ENCODE peak calls at places on chromosomes 7 and 10, in eight cellular contexts. P is cardiac muscle cell, F is adrenal gland, K is mucosa of descending colon, Y is right atrium auricular region, C is PC-3, Q is fibroblast of the aortic adventitia, J is AG09319. B is an unnamed sample.

GRCh38 chr10:102450374-102451104 is 804 bp downstream of the C10orf95 start:
- DNase-seq in P (peak; percentile 84), F (peak; percentile 82), K (peak; percentile 92), Y (peak; percentile 73), C (peak; percentile 82), Q (peak; percentile 61), J (no peak), B (no peak)

GRCh38 chr7:65953890-65954289 is 28.1 kb downstream of the GUSB start:
- DNase-seq in P (no peak), F (no peak), K (no peak), Y (peak; percentile 28), C (no peak), Q (no peak), J (no peak), B (no peak)

GRCh38 chr10:131114846-131115245 is 196.7 kb downstream of the TCERG1L start:
- DNase-seq in P (no peak), F (no peak), K (no peak), Y (no peak), C (no peak), Q (no peak), J (no peak), B (no peak)

GRCh38 chr10:127100983-127101615 is 95.3 kb downstream of the INSYN2A start:
- DNase-seq in P (no peak), F (no peak), K (no peak), Y (no peak), C (no peak), Q (no peak), J (no peak), B (no peak)

GRCh38 chr7:149414745-149415390 is 46.0 kb downstream of the ZNF777 start:
- DNase-seq in P (peak; percentile 84), F (peak; percentile 54), K (peak; percentile 51), Y (peak; percentile 84), C (no peak), Q (peak; percentile 61), J (peak; percentile 27), B (no peak)

GRCh38 chr7:1192171-1192676 is 32.2 kb upstream of the ZFAND2A start:
- DNase-seq in P (peak; percentile 92), F (no peak), K (no peak), Y (no peak), C (peak; percentile 76), Q (peak; percentile 69), J (peak; percentile 16), B (no peak)

GRCh38 chr7:29287366-29287765 is 92.8 kb downstream of the CHN2 start:
- DNase-seq in P (peak; percentile 84), F (no peak), K (no peak), Y (no peak), C (peak; percentile 90), Q (peak; percentile 95), J (peak; percentile 10), B (no peak)

GRCh38 chr7:158971214-158971613 is 114.9 kb downstream of the DYNC2I1 start:
- DNase-seq in P (no peak), F (no peak), K (no peak), Y (no peak), C (no peak), Q (no peak), J (no peak), B (no peak)

GRCh38 chr7:106870983-106871410 is 5.9 kb downstream of the PIK3CG start:
- DNase-seq in P (peak; percentile 14), F (no peak), K (no peak), Y (no peak), C (no peak), Q (no peak), J (no peak), B (no peak)

GRCh38 chr7:51295435-51296269 is 21.0 kb downstream of the COBL start:
- DNase-seq in P (no peak), F (no peak), K (no peak), Y (no peak), C (peak; percentile 48), Q (no peak), J (no peak), B (no peak)

GRCh38 chr7:125136341-125136740 is 206.7 kb upstream of the POT1 start:
- DNase-seq in P (no peak), F (no peak), K (no peak), Y (no peak), C (peak; percentile 23), Q (no peak), J (no peak), B (no peak)

GRCh38 chr7:391411-391951 is 101.5 kb downstream of the FOXL3 start:
- DNase-seq in P (no peak), F (no peak), K (no peak), Y (no peak), C (no peak), Q (no peak), J (no peak), B (no peak)

GRCh38 chr7:50838675-50839377 is 56.1 kb upstream of the GRB10 start:
- DNase-seq in P (peak; percentile 67), F (peak; percentile 72), K (no peak), Y (peak; percentile 85), C (peak; percentile 87), Q (peak; percentile 91), J (peak; percentile 7), B (no peak)

GRCh38 chr10:132302911-132303310 is 4.8 kb downstream of the STK32C start:
- DNase-seq in P (no peak), F (no peak), K (peak; percentile 4), Y (no peak), C (no peak), Q (no peak), J (no peak), B (no peak)

GRCh38 chr7:54538122-54538521 is 4.1 kb upstream of the VSTM2A start:
- DNase-seq in P (no peak), F (no peak), K (no peak), Y (no peak), C (no peak), Q (no peak), J (no peak), B (no peak)

GRCh38 chr7:65438593-65438992 is 64.9 kb downstream of the ZNF92 start:
- DNase-seq in P (peak; percentile 88), F (peak; percentile 52), K (no peak), Y (no peak), C (peak; percentile 92), Q (peak; percentile 96), J (peak; percentile 7), B (no peak)

DNA sequence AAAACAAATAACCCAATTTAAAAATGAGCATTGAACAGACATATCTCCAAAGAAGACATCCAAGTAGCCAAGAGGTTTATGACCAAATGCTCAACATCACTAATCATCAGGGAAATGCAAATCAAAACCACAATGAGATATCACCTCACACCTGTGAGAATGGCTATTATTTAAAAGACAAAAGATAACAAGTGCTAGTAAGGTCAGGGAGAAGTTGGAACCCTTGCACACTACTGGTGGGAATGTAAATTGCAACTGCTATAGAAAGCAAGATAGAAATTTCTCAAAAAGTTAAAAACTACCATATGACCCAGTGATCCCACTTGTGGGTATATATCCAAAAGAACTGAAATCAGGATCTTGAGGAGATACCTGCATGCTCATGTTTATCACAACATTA is 49.5 kb downstream of the SGMS1 start:
- DNase-seq in P (no peak), F (no peak), K (no peak), Y (no peak), C (peak; percentile 36), Q (no peak), J (no peak), B (no peak)
- TF ChIP-seq CTCF in P (peak; percentile 22), F (no peak), K (no peak), Y (no peak), C (peak; percentile 72), Q (peak; percentile 17), J (no peak), B (no peak)

GRCh38 chr7:4763794-4764185 is 11.6 kb upstream of the AP5Z1 start:
- DNase-seq in P (no peak), F (no peak), K (no peak), Y (no peak), C (no peak), Q (no peak), J (no peak), B (no peak)

GRCh38 chr7:4763091-4763793 is 12.2 kb upstream of the AP5Z1 start:
- DNase-seq in P (no peak), F (no peak), K (no peak), Y (no peak), C (no peak), Q (no peak), J (no peak), B (no peak)

GRCh38 chr7:4766666-4767530 is 8.5 kb upstream of the AP5Z1 start:
- DNase-seq in P (no peak), F (no peak), K (no peak), Y (no peak), C (no peak), Q (peak; percentile 16), J (no peak), B (no peak)

GRCh38 chr7:4764402-4765007 is 10.9 kb upstream of the AP5Z1 start:
- DNase-seq in P (no peak), F (no peak), K (no peak), Y (no peak), C (no peak), Q (no peak), J (no peak), B (no peak)

GRCh38 chr7:4765776-4766490 is 9.5 kb upstream of the AP5Z1 start:
- DNase-seq in P (no peak), F (no peak), K (no peak), Y (no peak), C (no peak), Q (no peak), J (no peak), B (no peak)
- TF ChIP-seq CTCF in P (peak; percentile 26), F (no peak), K (no peak), Y (peak; percentile 28), C (peak; percentile 28), Q (peak; percentile 37), J (peak; percentile 33), B (peak; percentile 9)

GRCh38 chr7:117405519-117405918 is 21.8 kb downstream of the ASZ1 start:
- DNase-seq in P (no peak), F (no peak), K (no peak), Y (no peak), C (peak; percentile 11), Q (no peak), J (no peak), B (no peak)
- TF ChIP-seq CTCF in P (no peak), F (no peak), K (no peak), Y (no peak), C (peak; percentile 34), Q (no peak), J (no peak), B (no peak)

DNA sequence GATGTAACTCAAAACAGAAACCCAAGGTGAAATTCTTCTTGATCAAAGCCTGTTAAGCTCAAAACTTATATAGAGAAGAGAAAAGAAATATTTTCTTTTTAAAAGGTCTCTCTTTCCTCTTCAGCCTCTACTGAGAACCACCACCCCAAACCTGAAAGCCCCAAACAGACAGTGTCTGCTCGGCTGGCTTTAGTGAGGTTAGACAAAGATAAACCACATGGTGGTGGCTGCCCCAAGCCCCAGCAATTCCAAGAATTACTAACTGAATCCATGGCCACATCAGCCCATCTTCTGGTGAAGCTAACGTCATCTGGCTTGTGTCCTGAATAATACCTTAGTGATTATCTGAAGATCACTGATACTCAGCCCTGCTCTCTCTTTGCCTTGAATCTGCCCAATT is 275.0 kb downstream of the ELMO1 start:
- DNase-seq in P (no peak), F (no peak), K (no peak), Y (no peak), C (no peak), Q (no peak), J (no peak), B (no peak)
- TF ChIP-seq CTCF in P (no peak), F (no peak), K (no peak), Y (no peak), C (no peak), Q (no peak), J (no peak), B (no peak)

B was measured in D721Med.